ENCODE peak calls at places on chromosomes 5 and 9, in eight cellular contexts. O is endodermal cell; I is heart right ventricle; U is IMR-90; X is pancreas; R is GM23338; T is CD8-positive, alpha-beta T cell; A is stomach. W is an unnamed sample.

GRCh38 chr5:176680226-176680563 is 32.9 kb downstream of the TSPAN17 start:
- DNase-seq in O (peak; percentile 70), I (no peak), U (no peak), X (no peak), R (peak; percentile 51), T (no peak), A (no peak), W (no peak)

GRCh38 chr9:92749934-92750315 is 14.7 kb downstream of the BICD2 start:
- DNase-seq in O (peak; percentile 38), I (no peak), U (peak; percentile 32), X (no peak), R (no peak), T (no peak), A (no peak), W (no peak)

GRCh38 chr9:92180669-92181181 is 65.5 kb upstream of the SPTLC1 start:
- DNase-seq in O (peak; percentile 85), I (no peak), U (peak; percentile 91), X (no peak), R (no peak), T (no peak), A (no peak), W (no peak)

GRCh38 chr5:107542831-107543231 is 127.9 kb downstream of the EFNA5 start:
- DNase-seq in O (no peak), I (peak; percentile 59), U (peak; percentile 40), X (peak; percentile 78), R (no peak), T (no peak), A (peak; percentile 71), W (peak; percentile 69)

GRCh38 chr5:159891371-159891770 is 24.9 kb upstream of the ADRA1B start:
- DNase-seq in O (peak; percentile 69), I (no peak), U (no peak), X (no peak), R (peak; percentile 81), T (no peak), A (no peak), W (no peak)

GRCh38 chr5:58497956-58498942 is 7.0 kb downstream of the GAPT start:
- DNase-seq in O (peak; percentile 87), I (peak; percentile 36), U (peak; percentile 41), X (peak; percentile 32), R (peak; percentile 77), T (no peak), A (peak; percentile 45), W (no peak)

GRCh38 chr5:180645609-180646204 is 3.7 kb downstream of the FLT4 start:
- DNase-seq in O (peak; percentile 39), I (no peak), U (no peak), X (no peak), R (no peak), T (no peak), A (no peak), W (no peak)

GRCh38 chr5:137228816-137229215 is 270.3 kb downstream of the SPOCK1 start:
- DNase-seq in O (no peak), I (no peak), U (no peak), X (no peak), R (no peak), T (no peak), A (no peak), W (no peak)

GRCh38 chr5:111703662-111704061 is 53.3 kb downstream of the NREP start:
- DNase-seq in O (no peak), I (no peak), U (no peak), X (no peak), R (no peak), T (no peak), A (no peak), W (no peak)

GRCh38 chr9:109735796-109736195 is 44.2 kb upstream of the PALM2AKAP2 start:
- DNase-seq in O (no peak), I (peak; percentile 46), U (no peak), X (no peak), R (no peak), T (no peak), A (no peak), W (no peak)

GRCh38 chr5:156800982-156801381 is 49.1 kb upstream of the PPP1R2B start:
- DNase-seq in O (peak; percentile 78), I (no peak), U (no peak), X (no peak), R (peak; percentile 72), T (no peak), A (no peak), W (no peak)

GRCh38 chr5:59621477-59621876 is 272.0 kb downstream of the PDE4D start:
- DNase-seq in O (no peak), I (no peak), U (no peak), X (no peak), R (no peak), T (no peak), A (no peak), W (no peak)

GRCh38 chr9:126411225-126411947 is 84.8 kb downstream of the MVB12B start:
- DNase-seq in O (no peak), I (no peak), U (no peak), X (no peak), R (no peak), T (peak; percentile 68), A (no peak), W (no peak)

GRCh38 chr5:80797428-80798024 is 142.7 kb upstream of the DHFR start:
- DNase-seq in O (no peak), I (no peak), U (no peak), X (no peak), R (no peak), T (no peak), A (no peak), W (no peak)

GRCh38 chr9:8760000-8760767 is 960.6 kb upstream of the DMAC1 start:
- DNase-seq in O (peak; percentile 57), I (no peak), U (no peak), X (no peak), R (no peak), T (no peak), A (no peak), W (no peak)

GRCh38 chr9:84673806-84674205 is 4.3 kb downstream of the NTRK2 start:
- DNase-seq in O (no peak), I (no peak), U (no peak), X (no peak), R (no peak), T (no peak), A (no peak), W (no peak)
- TF ChIP-seq CTCF in O (no peak), I (no peak), U (no peak), X (no peak), R (no peak), T (no peak), A (no peak), W (no peak)

GRCh38 chr5:163964650-163965049 is 459.2 kb downstream of the MAT2B start:
- DNase-seq in O (no peak), I (no peak), U (peak; percentile 39), X (no peak), R (peak; percentile 9), T (no peak), A (no peak), W (no peak)
- H3K27me3 ChIP-seq in O (no peaks in the 10 kb centered on the region), I (no peaks in the 10 kb centered on the region), U (no peaks in the 10 kb centered on the region), X (no peaks in the 10 kb centered on the region), R (no peaks in the 10 kb centered on the region), T (no peaks in the 10 kb centered on the region), A (no peaks in the 10 kb centered on the region), W (no peaks in the 10 kb centered on the region)

DNA sequence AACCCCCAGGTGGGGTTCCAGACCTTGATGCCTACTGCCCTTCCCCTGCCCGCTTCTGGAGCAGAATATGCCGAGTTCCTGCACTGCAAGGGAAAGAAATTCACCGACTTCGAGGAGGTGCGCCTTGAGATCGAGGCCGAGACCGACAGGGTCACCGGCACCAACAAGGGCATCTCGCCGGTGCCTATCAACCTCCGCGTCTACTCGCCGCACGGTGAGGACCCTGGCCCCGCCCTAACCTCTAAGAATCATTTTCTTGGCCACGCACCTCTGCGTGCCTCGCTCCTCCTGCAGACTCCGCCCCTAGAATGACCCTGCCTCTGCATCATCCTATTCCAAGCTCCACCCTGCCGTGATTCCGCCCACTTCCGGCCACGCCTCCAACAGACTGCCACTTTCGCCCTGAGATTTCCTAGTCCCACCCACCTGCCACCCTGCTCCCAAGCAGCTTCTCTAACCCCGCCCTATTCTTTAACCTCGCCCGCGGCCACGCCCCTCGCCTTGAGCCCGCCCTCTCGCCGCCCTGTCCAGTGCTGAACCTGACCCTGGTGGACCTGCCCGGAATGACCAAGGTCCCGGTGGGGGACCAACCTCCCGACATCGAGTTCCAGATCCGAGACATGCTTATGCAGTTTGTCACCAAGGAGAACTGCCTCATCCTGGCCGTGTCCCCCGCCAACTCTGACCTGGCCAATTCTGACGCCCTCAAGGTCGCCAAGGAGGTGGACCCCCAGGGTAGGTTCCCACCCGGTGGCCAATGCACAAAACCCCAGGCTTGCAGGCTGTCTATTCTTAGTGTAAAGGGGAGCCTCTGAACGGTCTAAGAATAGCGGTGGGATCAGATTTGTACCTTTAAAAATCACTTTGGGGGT is 15.6 kb downstream of the DNM1 start:
- DNase-seq in O (peak; percentile 100), I (peak; percentile 92), U (peak; percentile 55), X (peak; percentile 98), R (peak; percentile 99), T (peak; percentile 91), A (peak; percentile 97), W (peak; percentile 94)
- H3K4me1 ChIP-seq in O (peaks cover 4% of the 10 kb centered on the region), I (peaks cover 33% of the 10 kb centered on the region), U (peaks cover 19% of the 10 kb centered on the region), X (peaks cover 20% of the 10 kb centered on the region), R (peaks cover 3% of the 10 kb centered on the region), T (peaks cover 14% of the 10 kb centered on the region), A (peaks cover 12% of the 10 kb centered on the region), W (no peaks in the 10 kb centered on the region)

DNA sequence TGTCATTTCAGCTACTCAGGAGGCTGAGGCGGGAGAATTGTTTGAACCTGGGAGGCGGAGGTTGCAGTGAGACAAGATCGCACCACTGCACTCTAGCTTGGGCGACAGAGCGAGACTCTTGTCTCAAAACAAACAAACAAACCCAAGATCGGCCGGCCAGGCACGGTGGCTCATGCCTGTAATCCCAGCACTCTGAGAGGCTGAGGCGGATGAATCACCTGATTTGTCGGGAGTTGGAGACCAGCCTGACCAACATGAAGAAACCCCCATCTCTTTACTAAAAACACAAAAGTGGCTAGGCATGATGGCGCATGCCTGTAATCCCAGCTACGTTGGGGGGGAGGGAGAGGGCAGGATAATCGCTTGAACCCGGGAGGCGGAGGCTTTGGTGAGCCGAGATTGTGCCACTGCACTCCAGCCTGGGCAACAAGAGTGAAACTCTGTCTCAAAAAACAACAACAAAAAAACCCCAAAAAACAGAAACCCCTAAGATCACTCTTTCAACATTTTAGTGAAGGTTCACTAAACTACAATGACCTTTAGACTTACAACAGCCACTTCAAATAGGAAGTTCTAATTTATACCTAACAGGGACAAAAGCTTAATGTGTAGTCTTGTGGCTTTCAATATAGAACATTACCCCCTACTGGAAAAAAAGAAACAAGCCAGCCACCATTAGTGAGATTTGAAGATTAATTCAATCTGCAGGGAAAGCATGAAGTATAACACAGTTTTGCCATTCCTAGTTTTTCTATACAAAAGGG is 7.0 kb downstream of the HSPA9 start:
- DNase-seq in O (no peak), I (no peak), U (peak; percentile 72), X (no peak), R (no peak), T (no peak), A (no peak), W (no peak)
- TF ChIP-seq CTCF in O (peak; percentile 19), I (no peak), U (no peak), X (no peak), R (no peak), T (no peak), A (no peak), W (no peak)

W was measured in uterus.